ENCODE peak calls at places on chromosomes 6 and 20, in eight cellular contexts. H, B, Q, L, O, N, Y and T are unnamed samples.

GRCh38 chr6:168737481-168737880 is 296.5 kb downstream of the SMOC2 start:
- DNase-seq in H (no peak), B (no peak), Q (no peak), L (no peak), O (no peak), N (no peak), Y (peak; percentile 67), T (no peak)

GRCh38 chr6:122766256-122766655 is 13.3 kb upstream of the FABP7 start:
- DNase-seq in H (no peak), B (no peak), Q (no peak), L (no peak), O (no peak), N (no peak), Y (no peak), T (no peak)

GRCh38 chr20:44723391-44723790 is 8.2 kb downstream of the CCN5 start:
- DNase-seq in H (no peak), B (peak; percentile 13), Q (no peak), L (no peak), O (no peak), N (no peak), Y (no peak), T (no peak)

GRCh38 chr6:5759571-5759970 is 247.2 kb downstream of the NRN1 start:
- DNase-seq in H (no peak), B (no peak), Q (no peak), L (no peak), O (no peak), N (no peak), Y (no peak), T (no peak)

GRCh38 chr6:125198285-125199009 is 44.9 kb downstream of the TPD52L1 start:
- DNase-seq in H (no peak), B (no peak), Q (no peak), L (no peak), O (no peak), N (no peak), Y (no peak), T (no peak)

GRCh38 chr6:84052204-84052882 is 18.8 kb downstream of the MRAP2 start:
- DNase-seq in H (peak; percentile 86), B (peak; percentile 73), Q (no peak), L (peak; percentile 43), O (peak; percentile 90), N (peak; percentile 75), Y (peak; percentile 81), T (peak; percentile 13)

GRCh38 chr20:8372819-8373218 is 240.8 kb downstream of the PLCB1 start:
- DNase-seq in H (no peak), B (no peak), Q (no peak), L (no peak), O (peak; percentile 24), N (no peak), Y (no peak), T (no peak)

GRCh38 chr6:115753446-115753845 is 307.2 kb downstream of the FRK start:
- DNase-seq in H (no peak), B (no peak), Q (no peak), L (no peak), O (no peak), N (peak; percentile 8), Y (peak; percentile 48), T (no peak)

GRCh38 chr20:36461600-36462439 is 79.5 kb upstream of the MYL9 start:
- DNase-seq in H (peak; percentile 83), B (peak; percentile 77), Q (peak; percentile 82), L (no peak), O (peak; percentile 62), N (peak; percentile 77), Y (peak; percentile 81), T (no peak)

GRCh38 chr6:127515794-127516675 is 3.1 kb downstream of the MTCL3 start:
- DNase-seq in H (peak; percentile 87), B (peak; percentile 78), Q (peak; percentile 82), L (peak; percentile 34), O (peak; percentile 90), N (peak; percentile 79), Y (peak; percentile 77), T (no peak)

GRCh38 chr6:117817499-117817898 is 89.6 kb upstream of the SLC35F1 start:
- DNase-seq in H (no peak), B (no peak), Q (no peak), L (no peak), O (no peak), N (no peak), Y (no peak), T (no peak)

GRCh38 chr20:58853976-58854637 is 1.6 kb downstream of the GNAS start:
- DNase-seq in H (peak; percentile 41), B (no peak), Q (no peak), L (no peak), O (no peak), N (no peak), Y (no peak), T (no peak)

GRCh38 chr6:158485411-158485810 is 74.5 kb upstream of the TMEM181 start:
- DNase-seq in H (no peak), B (no peak), Q (no peak), L (no peak), O (no peak), N (no peak), Y (no peak), T (no peak)

GRCh38 chr20:62953839-62954703 is 1.6 kb downstream of the SLC17A9 start:
- DNase-seq in H (peak; percentile 73), B (peak; percentile 85), Q (peak; percentile 89), L (no peak), O (peak; percentile 70), N (peak; percentile 72), Y (no peak), T (peak; percentile 18)

GRCh38 chr6:45500924-45501816 is 123.4 kb upstream of the SUPT3H start:
- DNase-seq in H (peak; percentile 59), B (no peak), Q (no peak), L (no peak), O (no peak), N (no peak), Y (no peak), T (no peak)

GRCh38 chr6:132084811-132085509 is 133.8 kb upstream of the CCN2 start:
- DNase-seq in H (no peak), B (no peak), Q (no peak), L (no peak), O (peak; percentile 14), N (peak; percentile 88), Y (peak; percentile 32), T (peak; percentile 95)

GRCh38 chr6:168078943-168079405 is at the start of gene FRMD1:
- DNase-seq in H (no peak), B (no peak), Q (no peak), L (no peak), O (no peak), N (no peak), Y (no peak), T (no peak)

GRCh38 chr6:3996349-3996748 is 82.6 kb downstream of the FAM217A start:
- DNase-seq in H (no peak), B (no peak), Q (no peak), L (no peak), O (no peak), N (no peak), Y (no peak), T (no peak)

GRCh38 chr6:121635355-121635754 is 199.9 kb downstream of the GJA1 start:
- DNase-seq in H (no peak), B (no peak), Q (no peak), L (no peak), O (no peak), N (no peak), Y (no peak), T (no peak)

GRCh38 chr6:121627761-121628160 is 192.3 kb downstream of the GJA1 start:
- DNase-seq in H (peak; percentile 1), B (no peak), Q (no peak), L (no peak), O (no peak), N (no peak), Y (no peak), T (no peak)

GRCh38 chr6:121633309-121633708 is 197.9 kb downstream of the GJA1 start:
- DNase-seq in H (no peak), B (no peak), Q (no peak), L (no peak), O (no peak), N (no peak), Y (no peak), T (no peak)

GRCh38 chr6:121630716-121631115 is 195.3 kb downstream of the GJA1 start:
- DNase-seq in H (no peak), B (no peak), Q (no peak), L (no peak), O (no peak), N (no peak), Y (no peak), T (no peak)
- H3K9me3 ChIP-seq in H (peaks cover 28% of the 10 kb centered on the region), B (no peaks in the 10 kb centered on the region), Q (peaks cover 7% of the 10 kb centered on the region), L (peaks cover 52% of the 10 kb centered on the region), O (no peaks in the 10 kb centered on the region), N (peaks cover 28% of the 10 kb centered on the region), Y (peaks cover 4% of the 10 kb centered on the region), T (peaks cover under 1% of the 10 kb centered on the region)

GRCh38 chr6:137192821-137193220 is 19.4 kb upstream of the IL22RA2 start:
- DNase-seq in H (no peak), B (no peak), Q (no peak), L (no peak), O (no peak), N (no peak), Y (no peak), T (no peak)
- H3K4me3 ChIP-seq in H (no peak overlapping the region), B (no peak overlapping the region), Q (no peak overlapping the region), L (no peak overlapping the region), O (no peak overlapping the region), N (no peak overlapping the region), Y (no peak overlapping the region), T (no peak overlapping the region)

GRCh38 chr6:75378101-75378500 is 93.5 kb upstream of the TMEM30A start:
- DNase-seq in H (no peak), B (no peak), Q (no peak), L (no peak), O (no peak), N (no peak), Y (no peak), T (no peak)
- H3K9me3 ChIP-seq in H (no peaks in the 10 kb centered on the region), B (no peaks in the 10 kb centered on the region), Q (no peaks in the 10 kb centered on the region), L (no peaks in the 10 kb centered on the region), O (no peaks in the 10 kb centered on the region), N (no peaks in the 10 kb centered on the region), Y (no peaks in the 10 kb centered on the region), T (no peaks in the 10 kb centered on the region)

GRCh38 chr20:56391037-56391436 is 978 bp downstream of the AURKA start:
- DNase-seq in H (no peak), B (no peak), Q (no peak), L (no peak), O (no peak), N (peak; percentile 2), Y (no peak), T (no peak)
- H3K4me3 ChIP-seq in H (peak overlapping the region; percentile 73), B (peak overlapping the region; percentile 90), Q (peak overlapping the region; percentile 58), L (peak overlapping the region; percentile 98), O (peak overlapping the region; percentile 62), N (peak overlapping the region; percentile 92), Y (peak overlapping the region; percentile 78), T (peak overlapping the region; percentile 98)